ENCODE peak calls at places on chromosomes 11 and 22, in six cellular contexts. C is endothelial cell; S is CD8-positive, alpha-beta memory T cell; H is GM13976; O is NCI-H345; K is GM12865. V is an unnamed sample.

GRCh38 chr22:39240841-39241631 is 3.7 kb downstream of the PDGFB start:
- DNase-seq in C (no peak), H (no peak), S (peak), O (no peak), K (no peak), V (no peak)

GRCh38 chr11:122893131-122893530 is 10.6 kb downstream of the JHY start:
- DNase-seq in C (no peak), K (no peak), S (no peak), O (no peak), H (no peak), V (no peak)

GRCh38 chr11:66969584-66970205 is 5.4 kb upstream of the C11orf86 start:
- DNase-seq in H (no peak), S (no peak), O (no peak), C (no peak), K (no peak), V (no peak)

GRCh38 chr11:67367836-67368227 is 5.6 kb downstream of the CLCF1 start:
- DNase-seq in S (no peak), O (no peak), H (no peak), C (no peak), K (no peak), V (no peak)

GRCh38 chr22:29037340-29037932 is 24.2 kb downstream of the C22orf31 start:
- DNase-seq in C (no peak), K (no peak), S (no peak), O (peak), H (no peak), V (no peak)

GRCh38 chr22:38503021-38503420 is 3.1 kb downstream of the DDX17 start:
- DNase-seq in K (no peak), H (no peak), O (no peak), S (no peak), C (no peak), V (no peak)

GRCh38 chr11:122002926-122003325 is 113.1 kb downstream of the BLID start:
- DNase-seq in S (no peak), C (no peak), K (no peak), H (no peak), O (no peak), V (no peak)

GRCh38 chr11:68433541-68433940 is 27.0 kb upstream of the PPP6R3 start:
- DNase-seq in H (no peak), S (no peak), O (no peak), C (no peak), K (no peak), V (no peak)

GRCh38 chr11:112795142-112795815 is 165.9 kb upstream of the NCAM1 start:
- DNase-seq in O (no peak), C (peak), S (no peak), H (peak), K (peak), V (peak)

GRCh38 chr22:30266445-30267381 is at the start of gene OSM:
- DNase-seq in C (no peak), K (peak), S (peak), H (peak), O (no peak), V (no peak)

GRCh38 chr22:49789289-49790141 is 38.2 kb downstream of the BRD1 start:
- DNase-seq in S (peak), O (no peak), K (no peak), C (peak), H (no peak), V (no peak)

GRCh38 chr11:94803491-94803890 is 35.3 kb downstream of the AMOTL1 start:
- DNase-seq in H (no peak), K (no peak), O (no peak), S (no peak), C (no peak), V (no peak)

GRCh38 chr11:65556470-65557279 is 1.5 kb downstream of the LTBP3 start:
- DNase-seq in C (no peak), S (no peak), O (no peak), H (no peak), K (no peak), V (no peak)

GRCh38 chr11:130179396-130180306 is 20.1 kb downstream of the ST14 start:
- DNase-seq in S (no peak), K (no peak), H (no peak), C (no peak), O (peak), V (no peak)

GRCh38 chr11:73997120-73997772 is 11.6 kb downstream of the UCP3 start:
- DNase-seq in O (no peak), H (no peak), K (peak), S (no peak), C (no peak), V (no peak)

GRCh38 chr22:20425821-20426615 is 11.6 kb downstream of the SCARF2 start:
- DNase-seq in S (no peak), C (no peak), O (no peak), H (no peak), K (no peak), V (no peak)

GRCh38 chr11:96091476-96091875 is 167.6 kb upstream of the MTMR2 start:
- DNase-seq in O (no peak), S (peak), C (no peak), H (no peak), K (peak), V (peak)

V was measured in SK-MEL-5.